ENCODE peak calls at places on chromosome 3, in four cellular contexts. I is fibroblast of lung, R is lung, Q is uterus. D is an unnamed sample.

GRCh38 chr3:14174483-14174882 is 3.9 kb downstream of the XPC start:
- DNase-seq in Q (no peak), I (peak), R (no peak), D (no peak)

GRCh38 chr3:165753560-165753959 is 83.7 kb downstream of the BCHE start:
- DNase-seq in Q (no peak), R (no peak), I (peak), D (no peak)

GRCh38 chr3:176765491-176765890 is 431.8 kb downstream of the TBL1XR1 start:
- DNase-seq in Q (no peak), I (peak), R (no peak), D (no peak)

GRCh38 chr3:72153477-72154314 is 368.7 kb upstream of the PROK2 start:
- DNase-seq in I (no peak), R (no peak), Q (no peak), D (no peak)

GRCh38 chr3:170038434-170039110 is 777 bp downstream of the GPR160 start:
- DNase-seq in R (peak), Q (no peak), I (no peak), D (no peak)

GRCh38 chr3:11818033-11818432 is 28.7 kb downstream of the TAMM41 start:
- DNase-seq in Q (no peak), I (peak), R (no peak), D (no peak)

GRCh38 chr3:188207941-188208750 is 54.2 kb downstream of the LPP start:
- DNase-seq in I (peak), Q (no peak), R (no peak), D (no peak)

GRCh38 chr3:72318504-72319201 is 529.6 kb downstream of the SHQ1 start:
- DNase-seq in I (peak), R (no peak), Q (no peak), D (no peak)

GRCh38 chr3:100482181-100482580 is 10.2 kb upstream of the TMEM45A start:
- DNase-seq in R (no peak), Q (no peak), I (no peak), D (no peak)

GRCh38 chr3:60552581-60552980 is 698.7 kb downstream of the FHIT start:
- DNase-seq in R (no peak), Q (no peak), I (peak), D (no peak)

GRCh38 chr3:195030791-195031321 is 240.1 kb downstream of the XXYLT1 start:
- DNase-seq in Q (peak), R (no peak), I (peak), D (no peak)

GRCh38 chr3:52245322-52246263 is at the start of gene PPM1M:
- DNase-seq in I (peak), R (peak), Q (peak), D (no peak)

GRCh38 chr3:125606291-125606690 is 11.0 kb upstream of the OSBPL11 start:
- DNase-seq in Q (no peak), I (no peak), R (no peak), D (no peak)

GRCh38 chr3:39062180-39062579 is 10.4 kb downstream of the WDR48 start:
- DNase-seq in R (no peak), I (no peak), Q (no peak), D (no peak)

GRCh38 chr3:170204023-170204472 is 18.2 kb upstream of the PRKCI start:
- DNase-seq in Q (no peak), R (no peak), I (no peak), D (no peak)

GRCh38 chr3:58205981-58206380 is 4.8 kb downstream of the DNASE1L3 start:
- DNase-seq in Q (no peak), I (no peak), R (no peak), D (no peak)

GRCh38 chr3:155370198-155370597 is 76.7 kb upstream of the STRIT1 start:
- DNase-seq in Q (no peak), R (peak), I (no peak), D (no peak)

GRCh38 chr3:134693804-134694203 is 43.0 kb upstream of the KY start:
- DNase-seq in R (no peak), Q (no peak), I (no peak), D (no peak)

GRCh38 chr3:71031151-71031550 is 552.4 kb downstream of the FOXP1 start:
- DNase-seq in I (no peak), Q (no peak), R (no peak), D (no peak)

GRCh38 chr3:33420966-33421365 is 19.2 kb downstream of the UBP1 start:
- DNase-seq in I (no peak), Q (no peak), R (no peak), D (no peak)

GRCh38 chr3:127676921-127677351 is 4.2 kb downstream of the ABTB1 start:
- DNase-seq in Q (peak), I (no peak), R (no peak), D (no peak)

GRCh38 chr3:129548566-129548965 is 5.6 kb downstream of the H1-8 start:
- DNase-seq in Q (no peak), I (no peak), R (no peak), D (no peak)

GRCh38 chr3:182710557-182711157 is 82.6 kb upstream of the ATP11B start:
- DNase-seq in Q (no peak), R (no peak), I (peak), D (no peak)

GRCh38 chr3:94433811-94434210 is 370.9 kb downstream of the NSUN3 start:
- DNase-seq in R (no peak), I (peak), Q (no peak), D (no peak)

GRCh38 chr3:144332866-144333265 is 361.2 kb downstream of the DIPK2A start:
- DNase-seq in I (no peak), R (no peak), Q (no peak), D (no peak)

GRCh38 chr3:13296662-13297061 is 123.5 kb downstream of the NUP210 start:
- DNase-seq in R (no peak), I (no peak), Q (no peak), D (no peak)

GRCh38 chr3:156873906-156874305 is 47.8 kb downstream of the LEKR1 start:
- DNase-seq in I (no peak), Q (no peak), R (no peak), D (no peak)

GRCh38 chr3:155859859-155860258 is 5.6 kb upstream of the SLC33A1 start:
- DNase-seq in I (peak), R (no peak), Q (no peak), D (no peak)

GRCh38 chr3:132317229-132317948 is at the start of gene ACP3:
- DNase-seq in I (peak), R (peak), Q (peak), D (peak)

GRCh38 chr3:28053759-28054158 is 187.7 kb upstream of the CMC1 start:
- DNase-seq in I (peak), Q (no peak), R (no peak), D (no peak)

GRCh38 chr3:32816439-32817194 is 1.2 kb upstream of the TRIM71 start:
- DNase-seq in I (peak), R (no peak), Q (no peak), D (no peak)

GRCh38 chr3:60199306-60199705 is 1051.9 kb downstream of the FHIT start:
- DNase-seq in R (no peak), I (no peak), Q (no peak), D (no peak)

GRCh38 chr3:15750879-15751278 is 46.9 kb downstream of the ANKRD28 start:
- DNase-seq in R (no peak), I (no peak), Q (no peak), D (no peak)

GRCh38 chr3:14925729-14926591 is 21.4 kb upstream of the NR2C2 start:
- DNase-seq in R (no peak), I (peak), Q (no peak), D (peak)

GRCh38 chr3:56042326-56042951 is 425.8 kb downstream of the ERC2 start:
- DNase-seq in I (peak), Q (no peak), R (no peak), D (peak)
- TF ChIP-seq CTCF in I (peak), Q (peak), R (peak), D (peak)

DNA sequence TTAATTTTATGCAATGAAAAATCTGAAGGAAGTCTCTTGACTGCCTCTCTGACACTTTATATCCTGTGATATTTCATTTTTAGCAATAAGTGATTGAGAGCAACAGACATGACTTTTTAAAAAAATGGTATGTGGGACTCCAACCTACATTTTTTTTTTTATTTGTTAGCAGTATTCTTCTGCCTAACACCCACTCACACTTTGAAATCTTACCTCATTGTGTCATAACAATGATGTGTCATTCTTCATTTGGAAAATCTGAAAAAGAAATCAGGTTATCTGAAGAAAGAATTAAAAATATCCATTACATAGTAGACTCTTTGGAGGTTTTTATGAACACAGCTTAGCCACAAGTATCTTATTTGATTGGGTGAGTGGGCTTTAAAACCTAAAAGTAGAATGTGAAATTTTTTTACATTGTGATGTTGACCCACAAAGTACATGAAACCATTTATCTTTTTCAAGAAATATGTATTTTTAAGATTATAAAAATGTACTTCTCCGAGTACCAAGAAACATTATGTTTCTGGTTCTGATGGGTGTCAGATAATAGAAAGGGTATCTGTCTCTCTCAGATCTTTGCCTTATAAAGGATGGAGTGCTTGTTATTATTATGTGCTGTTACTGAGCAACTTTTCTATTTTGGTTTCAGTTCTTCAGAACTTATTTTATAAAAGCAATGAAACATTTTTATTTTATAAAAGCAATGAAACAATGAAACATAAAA is 541.1 kb upstream of the KCNMB2 start:
- DNase-seq in R (no peak), I (peak), Q (no peak), D (no peak)
- H3K4me3 ChIP-seq in R (no peak), I (no peak), Q (no peak), D (no peak)

GRCh38 chr3:20343790-20344189 is 157.8 kb upstream of the SGO1 start:
- DNase-seq in I (no peak), R (no peak), Q (no peak), D (no peak)

GRCh38 chr3:20344400-20344959 is 158.5 kb upstream of the SGO1 start:
- DNase-seq in I (no peak), R (no peak), Q (no peak), D (no peak)

GRCh38 chr3:20336572-20336971 is 150.6 kb upstream of the SGO1 start:
- DNase-seq in Q (no peak), R (no peak), I (no peak), D (no peak)

GRCh38 chr3:20346369-20346768 is 160.4 kb upstream of the SGO1 start:
- DNase-seq in R (no peak), I (no peak), Q (no peak), D (no peak)

DNA sequence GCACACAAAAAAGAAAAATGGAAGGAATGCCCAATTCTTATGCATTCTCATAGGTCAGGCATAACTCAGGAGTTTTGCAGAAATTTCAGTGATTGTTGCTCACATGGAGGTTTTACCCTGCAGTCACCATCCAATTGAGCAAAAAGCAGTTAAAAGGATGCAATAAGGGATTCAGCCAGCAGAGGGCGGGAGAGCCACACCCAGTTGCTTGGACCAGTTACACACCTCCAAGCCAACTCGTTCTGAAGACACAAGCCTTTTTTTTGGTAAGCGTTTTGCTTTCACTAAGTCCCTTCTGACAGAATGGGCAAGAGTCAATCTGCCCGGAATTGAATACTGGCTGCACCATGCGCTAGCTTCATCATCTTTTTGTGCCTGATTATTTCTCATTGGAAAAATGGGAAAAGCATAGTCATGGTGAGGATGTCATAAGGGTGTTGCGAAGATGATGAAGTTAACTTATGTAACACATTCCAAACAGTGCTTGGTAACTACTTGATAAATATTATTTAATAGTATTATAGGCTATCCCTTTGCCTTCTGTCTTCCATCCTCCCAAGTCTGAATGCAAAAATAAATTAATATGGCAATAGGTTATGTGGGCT is 154.4 kb upstream of the SGO1 start:
- DNase-seq in Q (peak), R (peak), I (peak), D (peak)
- TF ChIP-seq CTCF in Q (peak), R (peak), I (peak), D (peak)

GRCh38 chr3:21330293-21330692 is 420.7 kb downstream of the ZNF385D start:
- DNase-seq in I (peak), Q (no peak), R (no peak), D (no peak)
- H3K4me3 ChIP-seq in I (peak), Q (no peak), R (no peak), D (no peak)

GRCh38 chr3:45092132-45093031 is 53.8 kb downstream of the CDCP1 start:
- DNase-seq in Q (peak), R (no peak), I (peak), D (no peak)
- TF ChIP-seq CTCF in Q (no peak), R (no peak), I (no peak), D (no peak)

DNA sequence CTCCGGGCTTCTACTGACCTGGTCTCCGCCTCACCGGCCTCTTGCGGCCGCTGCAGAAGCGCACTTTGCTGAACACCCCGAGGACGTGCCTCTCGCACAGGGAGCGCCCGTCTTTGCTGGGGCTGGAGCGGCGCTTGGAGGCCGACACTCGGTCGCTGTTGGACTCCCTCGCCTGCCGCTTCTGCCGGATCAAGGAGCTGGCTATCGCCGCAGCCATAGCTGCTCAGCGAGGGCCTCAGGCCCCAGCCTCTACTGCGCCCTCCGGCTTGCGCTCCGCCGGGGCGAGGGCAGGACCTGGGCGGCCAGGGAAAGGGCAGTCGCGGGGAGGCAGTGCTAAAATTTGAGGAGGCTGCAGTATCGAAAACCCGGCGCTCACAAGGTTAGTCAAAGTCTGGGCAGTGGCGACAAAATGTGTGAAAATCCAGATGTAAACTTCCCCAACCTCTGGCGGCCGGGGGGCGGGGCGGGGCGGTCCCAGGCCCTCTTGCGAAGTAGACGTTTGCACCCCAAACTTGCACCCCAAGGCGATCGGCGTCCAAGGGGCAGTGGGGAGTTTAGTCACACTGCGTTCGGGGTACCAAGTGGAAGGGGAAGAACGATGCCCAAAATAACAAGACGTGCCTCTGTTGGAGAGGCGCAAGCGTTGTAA is 319.2 kb downstream of the FGF12 start:
- DNase-seq in Q (no peak), I (peak), R (no peak), D (no peak)
- H3K4me3 ChIP-seq in Q (peak), I (peak), R (no peak), D (no peak)

DNA sequence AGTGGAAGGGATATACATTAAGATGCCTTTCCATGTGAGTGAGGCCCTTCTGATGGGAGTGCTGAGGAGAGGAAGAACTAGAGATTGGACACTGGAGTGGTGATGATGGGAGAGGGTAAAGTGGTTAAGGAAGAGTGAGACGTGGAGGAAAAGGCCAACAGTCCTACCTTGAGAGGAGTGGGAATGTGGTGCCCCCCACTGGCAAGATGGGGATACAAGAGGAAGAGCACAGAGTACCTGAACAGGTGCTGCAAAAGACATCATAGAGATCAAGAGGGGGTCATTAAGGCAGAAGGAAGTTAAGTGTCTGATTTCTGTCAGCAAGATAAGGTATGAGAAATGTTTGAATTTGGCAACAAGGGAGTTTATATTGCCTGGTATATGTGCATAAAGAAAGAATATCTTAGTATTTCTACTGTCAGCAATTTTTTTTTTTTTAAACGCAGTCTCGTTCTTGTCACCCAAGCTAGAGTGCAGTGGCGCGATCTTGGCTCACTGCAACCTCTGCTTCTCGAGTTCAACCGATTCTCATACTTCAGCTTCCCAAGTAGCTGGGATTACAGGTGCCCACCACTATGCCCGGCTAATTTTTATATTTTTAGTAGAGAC is 34.0 kb downstream of the ARIH2 start:
- DNase-seq in Q (no peak), R (peak), I (no peak), D (no peak)
- TF ChIP-seq CTCF in Q (no peak), R (peak), I (no peak), D (peak)

GRCh38 chr3:49869525-49870126 is at the start of gene CAMKV:
- DNase-seq in Q (no peak), R (no peak), I (no peak), D (no peak)
- H3K4me3 ChIP-seq in Q (no peak), R (no peak), I (no peak), D (peak)